ENCODE peak calls at places on chromosome 11, in four cellular contexts. M, Z, J and P are unnamed samples. For H3K4me1, the result is how much of the 10 kb centered on the place peaks cover.

GRCh38 chr11:67316882-67317364 is 13.6 kb downstream of the SSH3 start:
- DNase-seq in Z (no peak), J (no peak), M (no peak), P (no peak)

GRCh38 chr11:26993965-26994446 is at the start of gene FIBIN:
- DNase-seq in J (peak), Z (no peak), M (no peak), P (peak)

GRCh38 chr11:123707606-123708205 is 33.8 kb downstream of the ZNF202 start:
- DNase-seq in M (no peak), Z (peak), J (peak), P (peak)

GRCh38 chr11:14335712-14336111 is 23.3 kb downstream of the RRAS2 start:
- DNase-seq in Z (no peak), M (no peak), J (no peak), P (no peak)

GRCh38 chr11:926341-926916 is 759 bp downstream of the AP2A2 start:
- DNase-seq in Z (peak), J (peak), M (no peak), P (peak)

GRCh38 chr11:17331669-17332068 is 19.9 kb upstream of the NCR3LG1 start:
- DNase-seq in Z (no peak), M (no peak), J (no peak), P (no peak)

GRCh38 chr11:2143652-2144548 is 4.7 kb upstream of the IGF2 start:
- DNase-seq in Z (no peak), M (no peak), J (peak), P (no peak)

GRCh38 chr11:101497292-101497691 is 86.5 kb downstream of the TRPC6 start:
- DNase-seq in J (no peak), Z (no peak), M (no peak), P (no peak)

GRCh38 chr11:82216927-82217570 is 516.6 kb downstream of the FAM181B start:
- DNase-seq in Z (no peak), M (no peak), J (no peak), P (no peak)

GRCh38 chr11:73528877-73529530 is 68.9 kb downstream of the FAM168A start:
- DNase-seq in J (no peak), Z (no peak), M (no peak), P (peak)

GRCh38 chr11:3163241-3163981 is 1.7 kb downstream of the OSBPL5 start:
- DNase-seq in M (peak), J (no peak), Z (no peak), P (no peak)

GRCh38 chr11:69284081-69284511 is 9.9 kb upstream of the MYEOV start:
- DNase-seq in J (no peak), Z (no peak), M (no peak), P (no peak)

GRCh38 chr11:61270354-61271070 is 24.6 kb downstream of the VWCE start:
- DNase-seq in Z (no peak), J (no peak), M (no peak), P (no peak)

GRCh38 chr11:548700-549603 is 11.6 kb downstream of the LMNTD2 start:
- DNase-seq in Z (no peak), M (peak), J (no peak), P (no peak)

GRCh38 chr11:2770556-2771301 is 70.9 kb upstream of the KCNQ1OT1 start:
- DNase-seq in M (peak), Z (no peak), J (no peak), P (peak)

GRCh38 chr11:7251487-7251835 is 243 bp upstream of the SYT9 start:
- DNase-seq in Z (peak), M (no peak), J (no peak), P (no peak)

GRCh38 chr11:130581631-130582030 is 133.2 kb downstream of the ADAMTS15 start:
- DNase-seq in M (no peak), Z (no peak), J (no peak), P (no peak)

GRCh38 chr11:99505831-99506230 is 485.1 kb downstream of the CNTN5 start:
- DNase-seq in M (no peak), Z (no peak), J (no peak), P (no peak)

GRCh38 chr11:99505319-99505718 is 484.6 kb downstream of the CNTN5 start:
- DNase-seq in M (no peak), J (no peak), Z (no peak), P (no peak)

GRCh38 chr11:99501655-99502054 is 480.9 kb downstream of the CNTN5 start:
- DNase-seq in M (no peak), Z (no peak), J (no peak), P (no peak)
- H3K4me1 ChIP-seq in M (under half), Z (under half), J (under half), P (under half)

GRCh38 chr11:124873980-124874379 is 8.7 kb downstream of the ROBO3 start:
- DNase-seq in M (no peak), J (no peak), Z (no peak), P (no peak)

GRCh38 chr11:124876818-124877630 is 11.8 kb downstream of the ROBO3 start:
- DNase-seq in J (no peak), M (peak), Z (no peak), P (no peak)

GRCh38 chr11:124874571-124875255 is 9.5 kb downstream of the ROBO3 start:
- DNase-seq in J (no peak), M (peak), Z (no peak), P (no peak)

GRCh38 chr11:124875943-124876817 is 10.9 kb downstream of the ROBO3 start:
- DNase-seq in M (peak), Z (peak), J (peak), P (peak)

GRCh38 chr11:124875401-124875800 is 10.2 kb downstream of the ROBO3 start:
- DNase-seq in M (peak), J (no peak), Z (no peak), P (no peak)
- H3K4me3 ChIP-seq in M (peak), J (no peak), Z (no peak), P (no peak)

GRCh38 chr11:135069884-135070283 is 657.8 kb upstream of the B3GAT1 start:
- DNase-seq in J (no peak), Z (no peak), M (peak), P (no peak)

GRCh38 chr11:135073870-135074269 is 661.8 kb upstream of the B3GAT1 start:
- DNase-seq in J (no peak), M (peak), Z (no peak), P (no peak)

GRCh38 chr11:135075740-135076139 is 663.7 kb upstream of the B3GAT1 start:
- DNase-seq in Z (no peak), J (peak), M (peak), P (peak)

GRCh38 chr11:135073444-135073843 is 661.4 kb upstream of the B3GAT1 start:
- DNase-seq in J (no peak), M (no peak), Z (no peak), P (no peak)

DNA sequence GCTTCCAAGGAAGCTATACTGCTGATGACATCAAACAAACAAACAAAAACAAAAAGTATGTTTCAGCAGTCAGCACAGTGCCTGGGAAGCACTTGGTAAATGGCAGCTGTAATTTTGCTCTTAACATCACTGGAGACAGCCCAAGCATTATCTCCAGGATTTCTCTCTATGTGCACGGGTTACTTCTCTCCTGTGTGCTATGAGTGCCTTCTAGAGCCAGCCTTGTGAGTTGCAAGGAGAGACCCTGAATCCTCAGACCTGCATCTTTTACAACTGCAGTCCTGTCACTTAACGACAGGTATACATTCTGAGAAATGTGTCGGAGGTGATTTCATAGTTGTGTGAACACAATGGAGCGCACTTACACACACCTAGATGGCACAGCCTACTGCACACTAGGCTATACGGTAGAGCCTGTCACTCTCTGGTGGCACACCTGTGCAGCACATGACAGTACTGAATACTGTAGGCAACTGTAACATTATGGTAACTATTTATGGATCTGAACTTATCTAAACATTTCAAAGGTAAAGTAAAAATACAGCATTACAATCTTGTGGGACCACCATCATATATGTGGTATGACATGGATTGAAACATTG is 662.5 kb upstream of the B3GAT1 start:
- DNase-seq in M (no peak), J (no peak), Z (no peak), P (no peak)
- TF ChIP-seq CTCF in M (no peak), J (no peak), Z (no peak), P (no peak)

GRCh38 chr11:119723243-119723951 is 5.6 kb downstream of the NECTIN1 start:
- DNase-seq in M (no peak), Z (no peak), J (no peak), P (no peak)

GRCh38 chr11:119723952-119724325 is 5.1 kb downstream of the NECTIN1 start:
- DNase-seq in Z (no peak), J (no peak), M (no peak), P (no peak)

GRCh38 chr11:119720311-119720710 is 8.7 kb downstream of the NECTIN1 start:
- DNase-seq in Z (no peak), J (no peak), M (no peak), P (no peak)

GRCh38 chr11:119722281-119722794 is 6.7 kb downstream of the NECTIN1 start:
- DNase-seq in M (no peak), J (no peak), Z (no peak), P (peak)

GRCh38 chr11:119721129-119722120 is 7.6 kb downstream of the NECTIN1 start:
- DNase-seq in J (peak), Z (no peak), M (no peak), P (peak)
- H3K4me1 ChIP-seq in J (under half), Z (under half), M (under half), P (under half)